ENCODE peak calls at places on chromosomes 7 and 10, in four cellular contexts. M is K562, T is GM12878, O is HepG2. S is an unnamed sample.

GRCh38 chr7:21690717-21691116 is 147.9 kb downstream of the DNAH11 start:
- DNase-seq in M (no peak), T (no peak), O (no peak), S (no peak)

GRCh38 chr7:41705109-41705871 is 2.4 kb upstream of the INHBA start:
- DNase-seq in M (peak), T (peak), O (peak), S (peak)

GRCh38 chr7:27245124-27245797 is 2.7 kb downstream of the EVX1 start:
- DNase-seq in M (no peak), T (no peak), O (no peak), S (no peak)

GRCh38 chr10:79353000-79353406 is 5.7 kb downstream of the PPIF start:
- DNase-seq in M (no peak), T (no peak), O (no peak), S (no peak)

GRCh38 chr7:97130417-97131139 is 13.1 kb downstream of the SDHAF3 start:
- DNase-seq in M (peak), T (no peak), O (no peak), S (no peak)

GRCh38 chr10:115969591-115969990 is 303.4 kb downstream of the GFRA1 start:
- DNase-seq in M (no peak), T (no peak), O (no peak), S (no peak)

GRCh38 chr7:100398239-100398638 is 25.0 kb downstream of the PILRA start:
- DNase-seq in M (no peak), T (no peak), O (no peak), S (no peak)

GRCh38 chr7:70092314-70093303 is 494.3 kb downstream of the AUTS2 start:
- DNase-seq in M (no peak), T (no peak), O (no peak), S (peak)

GRCh38 chr10:117217196-117217761 is 20.0 kb downstream of the KCNK18 start:
- DNase-seq in M (no peak), T (no peak), O (no peak), S (no peak)

GRCh38 chr10:97759157-97759980 is 12.4 kb downstream of the SFRP5 start:
- DNase-seq in M (peak), T (no peak), O (peak), S (peak)

GRCh38 chr10:124721295-124722052 is 22.7 kb downstream of the FAM53B start:
- DNase-seq in M (no peak), T (no peak), O (no peak), S (no peak)

GRCh38 chr7:42082144-42082543 is 154.9 kb downstream of the GLI3 start:
- DNase-seq in M (no peak), T (no peak), O (no peak), S (no peak)

GRCh38 chr10:12597800-12598750 is 248.7 kb downstream of the CAMK1D start:
- DNase-seq in M (no peak), T (no peak), O (no peak), S (no peak)

GRCh38 chr7:23687011-23687410 is 7.0 kb downstream of the FAM221A start:
- DNase-seq in M (no peak), T (no peak), O (no peak), S (no peak)

GRCh38 chr10:90806677-90807076 is 51.2 kb downstream of the HTR7 start:
- DNase-seq in M (no peak), T (no peak), O (no peak), S (no peak)

GRCh38 chr10:90804354-90804753 is 53.5 kb downstream of the HTR7 start:
- DNase-seq in M (no peak), T (no peak), O (no peak), S (no peak)

GRCh38 chr10:90800232-90800796 is 57.5 kb downstream of the HTR7 start:
- DNase-seq in M (peak), T (no peak), O (no peak), S (no peak)

GRCh38 chr10:90801608-90802007 is 56.2 kb downstream of the HTR7 start:
- DNase-seq in M (no peak), T (no peak), O (no peak), S (no peak)

GRCh38 chr10:90805211-90805610 is 52.6 kb downstream of the HTR7 start:
- DNase-seq in M (no peak), T (no peak), O (no peak), S (no peak)
- TF ChIP-seq FOXM1 in M (no peak), T (no peak), O (no peak), S (no peak)

GRCh38 chr7:48387916-48388315 is 216.7 kb downstream of the ABCA13 start:
- DNase-seq in M (no peak), T (no peak), O (no peak), S (no peak)

GRCh38 chr7:48389977-48390376 is 218.7 kb downstream of the ABCA13 start:
- DNase-seq in M (no peak), T (no peak), O (no peak), S (no peak)

GRCh38 chr7:48388922-48389321 is 217.7 kb downstream of the ABCA13 start:
- DNase-seq in M (no peak), T (no peak), O (no peak), S (no peak)

DNA sequence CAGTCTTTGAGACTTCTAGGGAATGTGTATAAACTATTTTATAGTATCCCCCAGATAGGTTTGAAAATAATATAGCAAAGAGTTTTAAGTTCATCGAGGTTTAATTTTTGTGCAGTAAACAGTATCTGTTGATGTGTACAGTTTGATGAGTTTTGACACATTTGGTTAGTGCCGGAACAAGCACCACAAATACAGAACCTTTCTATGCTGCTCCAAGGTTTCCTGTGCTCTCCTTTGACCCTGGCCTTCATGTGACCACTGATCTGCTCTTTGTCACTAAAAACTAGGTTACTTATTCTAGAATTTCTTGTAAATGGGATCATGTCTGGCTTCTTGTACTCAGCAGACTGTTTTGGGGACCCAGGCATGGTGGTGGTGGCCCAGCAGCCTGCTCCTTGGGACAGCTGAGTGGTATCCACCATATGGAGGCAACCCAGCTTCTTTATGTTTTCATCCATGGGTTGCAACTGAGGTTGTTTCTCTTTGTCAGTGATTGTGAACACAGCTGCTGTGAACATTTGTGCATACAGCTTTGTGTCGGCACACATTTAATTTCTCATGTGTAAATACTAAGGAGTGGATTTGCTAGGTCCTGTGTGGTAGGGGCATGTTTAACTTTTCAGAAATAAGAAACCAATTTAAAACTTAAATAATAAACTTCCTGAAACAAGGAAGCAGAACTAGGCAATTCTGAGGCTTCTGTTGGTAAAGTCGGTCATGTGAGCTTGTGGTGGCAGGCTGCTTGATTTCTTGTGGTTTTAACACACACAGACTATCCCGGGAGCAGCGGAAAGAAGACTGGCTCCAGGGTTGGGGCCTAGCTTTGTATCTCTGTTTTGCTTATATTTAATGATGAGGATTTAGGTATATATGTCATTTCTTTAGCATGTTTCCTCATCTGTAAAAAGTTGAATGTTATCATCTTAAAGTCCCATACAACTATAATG is 219.4 kb downstream of the ABCA13 start:
- DNase-seq in M (no peak), T (no peak), O (no peak), S (no peak)
- TF ChIP-seq TARDBP in M (no peak), T (no peak), O (no peak), S (no peak)

GRCh38 chr7:98276241-98276761 is 5.2 kb upstream of the BRI3 start:
- DNase-seq in M (no peak), T (no peak), O (peak), S (no peak)
- TF ChIP-seq FOXM1 in M (no peak), T (no peak), O (no peak), S (no peak)

GRCh38 chr7:114298011-114298410 is 116.6 kb upstream of the FOXP2 start:
- DNase-seq in M (no peak), T (no peak), O (no peak), S (no peak)

GRCh38 chr7:114293289-114294012 is 121.2 kb upstream of the FOXP2 start:
- DNase-seq in M (no peak), T (no peak), O (no peak), S (no peak)

GRCh38 chr7:114295522-114295921 is 119.1 kb upstream of the FOXP2 start:
- DNase-seq in M (no peak), T (no peak), O (no peak), S (no peak)

GRCh38 chr7:114294036-114294435 is 120.6 kb upstream of the FOXP2 start:
- DNase-seq in M (no peak), T (no peak), O (no peak), S (no peak)

GRCh38 chr7:114297121-114297520 is 117.5 kb upstream of the FOXP2 start:
- DNase-seq in M (no peak), T (no peak), O (no peak), S (no peak)
- TF ChIP-seq TARDBP in M (no peak), T (no peak), O (no peak), S (no peak)

DNA sequence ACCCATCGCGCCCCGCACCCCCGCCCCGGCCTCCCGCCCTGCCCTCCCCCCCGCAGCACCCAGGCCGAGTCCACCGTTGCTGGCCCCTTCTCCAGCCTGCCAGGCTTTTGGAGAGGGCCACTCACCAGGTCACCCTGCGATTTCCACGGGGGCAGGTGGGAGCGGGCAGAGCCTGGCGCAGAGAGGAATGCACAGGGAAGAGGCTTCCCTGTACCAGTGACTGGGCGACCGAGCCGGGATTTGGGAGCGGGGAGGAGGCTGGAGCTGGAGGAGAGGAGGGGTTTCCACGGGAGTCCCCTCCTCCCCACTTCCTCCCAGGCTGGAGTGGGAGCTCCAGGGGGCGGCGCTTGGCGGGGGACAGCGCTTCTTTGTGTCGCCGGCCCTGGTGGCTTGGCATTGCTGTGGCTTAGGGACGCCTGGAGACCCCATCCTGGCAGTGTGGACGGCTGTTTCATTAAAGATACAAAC is 19.3 kb downstream of the TCAF1 start:
- DNase-seq in M (peak), T (no peak), O (peak), S (no peak)
- TF ChIP-seq FOXM1 in M (no peak), T (no peak), O (no peak), S (no peak)